ENCODE peak calls at places on chromosomes 2 and 18, in seven cellular contexts. R is stimulated activated CD4-positive, alpha-beta T cell treated with anti-CD3 and anti-CD28 coated beads, Interleukin-15, amount 100 ng/mL, for 1 hour; M is Peyer's patch; A is B cell; E is activated CD4-positive, alpha-beta memory T cell treated with anti-CD3 and anti-CD28 coated beads for 36 hours; X is KBM-7; P is anterior cingulate cortex. C is an unnamed sample.

GRCh38 chr18:2906522-2907458 is 60.0 kb downstream of the EMILIN2 start:
- DNase-seq in R (peak; percentile 31), M (peak; percentile 68), A (peak; percentile 65), E (peak; percentile 56), X (no peak), P (no peak), C (peak; percentile 81)

GRCh38 chr2:39620067-39620466 is 45.6 kb upstream of the TMEM178A start:
- DNase-seq in R (no peak), M (peak; percentile 56), A (peak; percentile 14), E (peak; percentile 18), X (peak; percentile 91), P (no peak), C (no peak)

GRCh38 chr18:36398419-36398818 is 100.9 kb downstream of the FHOD3 start:
- DNase-seq in R (no peak), M (no peak), A (no peak), E (no peak), X (no peak), P (no peak), C (no peak)

GRCh38 chr2:234258562-234259141 is 208.2 kb downstream of the SPP2 start:
- DNase-seq in R (no peak), M (no peak), A (no peak), E (peak; percentile 35), X (no peak), P (no peak), C (no peak)

GRCh38 chr18:5582054-5582453 is 38.3 kb upstream of the EPB41L3 start:
- DNase-seq in R (no peak), M (no peak), A (no peak), E (no peak), X (no peak), P (no peak), C (no peak)

GRCh38 chr2:60392014-60392391 is 161.5 kb downstream of the BCL11A start:
- DNase-seq in R (no peak), M (no peak), A (no peak), E (no peak), X (no peak), P (no peak), C (no peak)

GRCh38 chr18:48866856-48867255 is 83.9 kb downstream of the SMAD7 start:
- DNase-seq in R (no peak), M (no peak), A (no peak), E (no peak), X (no peak), P (no peak), C (no peak)

GRCh38 chr2:195496991-195497390 is 160.0 kb upstream of the SLC39A10 start:
- DNase-seq in R (no peak), M (no peak), A (no peak), E (no peak), X (no peak), P (no peak), C (no peak)

GRCh38 chr2:233081232-233081730 is 21.1 kb downstream of the INPP5D start:
- DNase-seq in R (no peak), M (peak; percentile 62), A (peak; percentile 47), E (peak; percentile 88), X (no peak), P (no peak), C (no peak)

GRCh38 chr2:168397629-168398028 is 58.4 kb upstream of the CERS6 start:
- DNase-seq in R (no peak), M (no peak), A (no peak), E (no peak), X (no peak), P (no peak), C (no peak)

GRCh38 chr2:191115391-191115790 is 35.4 kb downstream of the STAT4 start:
- DNase-seq in R (no peak), M (no peak), A (no peak), E (peak; percentile 78), X (peak; percentile 76), P (no peak), C (peak; percentile 73)

GRCh38 chr2:173149491-173149890 is 73.8 kb downstream of the MAP3K20 start:
- DNase-seq in R (peak; percentile 9), M (no peak), A (peak; percentile 8), E (peak; percentile 82), X (no peak), P (no peak), C (peak; percentile 43)

GRCh38 chr2:36355157-36355889 is at the start of gene CRIM1:
- DNase-seq in R (peak; percentile 29), M (peak; percentile 91), A (peak; percentile 60), E (peak; percentile 69), X (peak; percentile 63), P (peak; percentile 80), C (peak; percentile 55)

GRCh38 chr2:223692227-223692947 is 90.2 kb upstream of the SCG2 start:
- DNase-seq in R (no peak), M (peak; percentile 51), A (no peak), E (peak; percentile 12), X (peak; percentile 13), P (no peak), C (no peak)

GRCh38 chr2:232636788-232637420 is 3.5 kb downstream of the EFHD1 start:
- DNase-seq in R (no peak), M (no peak), A (no peak), E (no peak), X (no peak), P (no peak), C (no peak)

GRCh38 chr18:34807106-34807796 is 97.2 kb downstream of the DTNA start:
- DNase-seq in R (no peak), M (no peak), A (no peak), E (no peak), X (no peak), P (no peak), C (no peak)

GRCh38 chr2:70616168-70616694 is 62.6 kb upstream of the TGFA start:
- DNase-seq in R (no peak), M (peak; percentile 73), A (no peak), E (no peak), X (no peak), P (no peak), C (no peak)

GRCh38 chr18:8848541-8848940 is 143.2 kb downstream of the MTCL1 start:
- DNase-seq in R (no peak), M (no peak), A (no peak), E (no peak), X (no peak), P (no peak), C (no peak)

GRCh38 chr18:29749699-29750098 is 1292.8 kb downstream of the DSC3 start:
- DNase-seq in R (no peak), M (no peak), A (no peak), E (no peak), X (no peak), P (no peak), C (no peak)

GRCh38 chr18:49023281-49023937 is 72.6 kb upstream of the SMAD7 start:
- DNase-seq in R (no peak), M (peak; percentile 70), A (peak; percentile 67), E (no peak), X (no peak), P (no peak), C (no peak)

GRCh38 chr2:8630676-8631464 is 51.0 kb upstream of the ID2 start:
- DNase-seq in R (no peak), M (no peak), A (no peak), E (no peak), X (no peak), P (no peak), C (no peak)

GRCh38 chr18:13254971-13255927 is 36.7 kb downstream of the LDLRAD4 start:
- DNase-seq in R (no peak), M (peak; percentile 33), A (no peak), E (peak; percentile 4), X (no peak), P (no peak), C (no peak)

GRCh38 chr2:8653485-8653884 is 28.4 kb upstream of the ID2 start:
- DNase-seq in R (no peak), M (no peak), A (no peak), E (no peak), X (no peak), P (no peak), C (no peak)

GRCh38 chr2:40130251-40130994 is 321.5 kb downstream of the SLC8A1 start:
- DNase-seq in R (no peak), M (no peak), A (no peak), E (no peak), X (no peak), P (no peak), C (no peak)

GRCh38 chr2:239293450-239294430 is 107.1 kb downstream of the HDAC4 start:
- DNase-seq in R (peak; percentile 34), M (peak; percentile 46), A (peak; percentile 50), E (peak; percentile 88), X (no peak), P (no peak), C (no peak)

GRCh38 chr18:22547807-22548561 is 130.3 kb upstream of the CTAGE1 start:
- DNase-seq in R (no peak), M (no peak), A (no peak), E (no peak), X (no peak), P (no peak), C (no peak)

GRCh38 chr2:163877316-163877715 is 141.5 kb upstream of the FIGN start:
- DNase-seq in R (no peak), M (no peak), A (no peak), E (no peak), X (no peak), P (no peak), C (no peak)

GRCh38 chr2:238117199-238118154 is 17.3 kb downstream of the ESPNL start:
- DNase-seq in R (no peak), M (no peak), A (no peak), E (no peak), X (no peak), P (no peak), C (no peak)

GRCh38 chr18:12960846-12961397 is 13.1 kb downstream of the SEH1L start:
- DNase-seq in R (no peak), M (no peak), A (no peak), E (no peak), X (no peak), P (no peak), C (no peak)

GRCh38 chr2:100704156-100704555 is 115.8 kb upstream of the NPAS2 start:
- DNase-seq in R (no peak), M (no peak), A (no peak), E (no peak), X (no peak), P (no peak), C (no peak)

GRCh38 chr2:207264310-207264709 is 98.6 kb upstream of the KLF7 start:
- DNase-seq in R (no peak), M (no peak), A (no peak), E (no peak), X (no peak), P (no peak), C (no peak)

GRCh38 chr18:12947355-12948054 is at the start of gene SEH1L:
- DNase-seq in R (peak; percentile 99), M (peak; percentile 100), A (peak; percentile 99), E (peak; percentile 100), X (peak; percentile 81), P (peak; percentile 95), C (no peak)